ENCODE peak calls at places on chromosomes 3 and 15, in four cellular contexts. Z, G, W and Y are unnamed samples. For H3K36me3 and H3K4me1, the result is how much of the 10 kb centered on the place peaks cover.

GRCh38 chr15:63185206-63185605 is 4.2 kb upstream of the RAB8B start:
- DNase-seq in Z (no peak), G (no peak), W (no peak), Y (no peak)

GRCh38 chr3:149936812-149937230 is 33.9 kb downstream of the PFN2 start:
- DNase-seq in Z (no peak), G (no peak), W (peak), Y (no peak)

GRCh38 chr3:72515915-72516314 is 332.3 kb downstream of the SHQ1 start:
- DNase-seq in Z (no peak), G (no peak), W (no peak), Y (no peak)

GRCh38 chr15:47908950-47909670 is 191.8 kb downstream of the SEMA6D start:
- DNase-seq in Z (no peak), G (no peak), W (no peak), Y (no peak)

GRCh38 chr15:39153718-39154117 is 427.2 kb upstream of the THBS1 start:
- DNase-seq in Z (no peak), G (no peak), W (no peak), Y (no peak)

GRCh38 chr15:85592148-85592547 is 202.6 kb downstream of the KLHL25 start:
- DNase-seq in Z (no peak), G (no peak), W (no peak), Y (no peak)

GRCh38 chr3:8621141-8621540 is 23.5 kb downstream of the SSUH2 start:
- DNase-seq in Z (no peak), G (no peak), W (no peak), Y (no peak)

GRCh38 chr3:16516695-16517481 is 3.4 kb upstream of the RFTN1 start:
- DNase-seq in Z (no peak), G (peak), W (peak), Y (no peak)

GRCh38 chr15:49627407-49627877 is 6.6 kb downstream of the DTWD1 start:
- DNase-seq in Z (no peak), G (no peak), W (no peak), Y (no peak)

GRCh38 chr3:19947549-19948071 is 713 bp downstream of the RAB5A start:
- DNase-seq in Z (peak), G (peak), W (peak), Y (peak)

GRCh38 chr3:43246956-43247355 is 39.4 kb upstream of the SNRK start:
- DNase-seq in Z (no peak), G (no peak), W (no peak), Y (no peak)

GRCh38 chr3:29335438-29335837 is 54.6 kb downstream of the RBMS3 start:
- DNase-seq in Z (peak), G (peak), W (peak), Y (peak)

GRCh38 chr3:30657914-30658313 is 51.5 kb downstream of the TGFBR2 start:
- DNase-seq in Z (no peak), G (no peak), W (no peak), Y (no peak)
- H3K36me3 ChIP-seq in Z (under half), G (under half), W (half or more), Y (half or more)

DNA sequence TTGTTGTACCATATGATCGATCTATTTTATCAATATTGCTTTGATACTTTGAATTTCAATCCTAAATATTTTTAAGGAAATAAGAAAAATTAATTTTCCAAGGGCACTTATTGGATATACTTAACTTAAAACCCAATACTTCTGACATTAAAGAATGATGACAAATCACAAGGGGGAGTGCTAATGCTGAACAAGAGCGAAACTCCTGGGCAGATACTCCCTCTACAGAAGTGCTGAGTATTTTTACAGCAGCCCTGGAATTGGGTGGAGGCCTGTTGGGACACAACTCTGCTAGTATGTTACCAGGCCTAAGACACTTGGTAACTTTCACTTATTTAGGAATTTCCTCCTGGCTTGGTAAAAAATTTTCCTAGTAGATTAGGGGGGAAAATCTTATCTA is 46.2 kb downstream of the DENND6A start:
- DNase-seq in Z (no peak), G (no peak), W (peak), Y (no peak)
- TF ChIP-seq CTCF in Z (peak), G (peak), W (no peak), Y (no peak)

DNA sequence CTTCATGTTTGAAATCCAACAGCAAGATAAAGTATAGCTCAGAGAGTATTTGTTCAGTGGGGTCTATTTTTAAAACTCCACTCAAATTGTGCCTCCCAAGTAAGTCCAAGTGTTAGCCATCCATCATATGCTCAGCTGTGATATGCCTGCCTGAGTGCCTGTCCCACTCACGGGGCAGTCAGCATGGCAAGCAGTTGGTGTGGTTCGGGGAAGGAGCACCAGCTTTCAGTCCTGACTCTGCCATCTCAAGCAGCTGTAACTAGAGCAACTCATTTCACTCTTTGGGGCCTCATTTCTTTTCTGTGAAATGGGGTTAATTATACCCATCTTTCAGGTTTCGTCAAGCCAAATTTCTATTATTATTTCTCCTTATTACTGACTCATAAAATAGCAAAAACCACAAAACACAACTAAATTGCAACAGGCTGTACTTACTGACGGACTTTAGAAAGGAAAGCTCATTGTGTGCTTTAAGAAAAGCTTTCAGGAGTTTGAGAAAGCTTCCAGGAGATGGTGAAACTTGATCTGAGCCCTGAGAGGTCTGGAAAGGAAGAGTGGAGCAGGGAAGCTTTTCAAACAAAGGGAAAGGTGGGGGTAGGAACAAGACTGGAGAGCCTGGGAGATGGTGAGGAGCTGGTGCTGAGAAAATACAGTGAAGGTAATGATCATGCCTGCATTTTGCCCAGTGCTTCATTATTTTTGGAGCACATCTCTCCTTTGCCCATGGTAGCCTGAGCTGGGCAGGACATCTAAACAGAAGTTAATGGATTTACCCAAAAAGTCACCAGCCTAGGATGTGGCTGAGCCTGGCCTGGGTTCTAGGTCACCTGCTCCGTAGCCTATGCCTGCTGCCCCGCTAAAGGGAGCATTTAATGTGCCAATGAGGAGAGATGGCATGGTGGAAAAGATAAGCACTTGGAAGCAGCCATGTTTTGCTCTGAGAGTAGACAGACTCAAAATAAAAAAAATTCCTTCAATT is 42.1 kb upstream of the RHO start:
- DNase-seq in Z (no peak), G (no peak), W (peak), Y (no peak)
- H3K4me1 ChIP-seq in Z (under half), G (under half), W (under half), Y (under half)

GRCh38 chr15:41286665-41287333 is 45.6 kb downstream of the OIP5 start:
- DNase-seq in Z (no peak), G (no peak), W (no peak), Y (no peak)

GRCh38 chr15:41281236-41281635 is 50.2 kb downstream of the CHP1 start:
- DNase-seq in Z (no peak), G (no peak), W (no peak), Y (no peak)

GRCh38 chr15:41285285-41285684 is 47.1 kb downstream of the OIP5 start:
- DNase-seq in Z (no peak), G (no peak), W (no peak), Y (no peak)

GRCh38 chr15:41284425-41285177 is 47.8 kb downstream of the OIP5 start:
- DNase-seq in Z (no peak), G (no peak), W (no peak), Y (no peak)

GRCh38 chr15:41283653-41284424 is 48.6 kb downstream of the OIP5 start:
- DNase-seq in Z (peak), G (peak), W (peak), Y (peak)
- H3K36me3 ChIP-seq in Z (under half), G (half or more), W (under half), Y (half or more)

GRCh38 chr15:91915576-91915975 is 62.1 kb downstream of the SLCO3A1 start:
- DNase-seq in Z (no peak), G (no peak), W (no peak), Y (no peak)
- TF ChIP-seq CTCF in Z (no peak), G (no peak), W (no peak), Y (no peak)